ENCODE peak calls at places on chromosomes 7 and 10, in five cellular contexts. K, C, M, P and A are unnamed samples.

GRCh38 chr7:28575241-28575643 is 162.9 kb downstream of the CREB5 start:
- DNase-seq in K (no peak), C (no peak), M (no peak), P (no peak), A (no peak)

GRCh38 chr7:44094365-44094764 is 9.8 kb upstream of the AEBP1 start:
- DNase-seq in K (no peak), C (no peak), M (no peak), P (no peak), A (no peak)

GRCh38 chr10:124561206-124561605 is 99.6 kb downstream of the LHPP start:
- DNase-seq in K (no peak), C (no peak), M (no peak), P (no peak), A (no peak)

GRCh38 chr10:15237351-15237750 is 68.9 kb upstream of the NMT2 start:
- DNase-seq in K (no peak), C (peak), M (no peak), P (peak), A (no peak)

GRCh38 chr10:55223352-55223751 is 422.3 kb upstream of the PCDH15 start:
- DNase-seq in K (no peak), C (no peak), M (no peak), P (no peak), A (no peak)

GRCh38 chr7:129958643-129959479 is 6.1 kb upstream of the UBE2H start:
- DNase-seq in K (peak), C (peak), M (peak), P (peak), A (no peak)

GRCh38 chr7:158772916-158773315 is 56.4 kb downstream of the ESYT2 start:
- DNase-seq in K (no peak), C (no peak), M (no peak), P (no peak), A (no peak)

GRCh38 chr10:71124921-71125748 is 87.2 kb upstream of the UNC5B start:
- DNase-seq in K (peak), C (no peak), M (no peak), P (no peak), A (no peak)

GRCh38 chr7:66279912-66280311 is 74.8 kb downstream of the TPST1 start:
- DNase-seq in K (no peak), C (no peak), M (no peak), P (no peak), A (no peak)

GRCh38 chr10:20007426-20007825 is 191.2 kb downstream of the PLXDC2 start:
- DNase-seq in K (no peak), C (no peak), M (no peak), P (no peak), A (no peak)

GRCh38 chr7:48298779-48299178 is 127.5 kb downstream of the ABCA13 start:
- DNase-seq in K (no peak), C (peak), M (no peak), P (no peak), A (no peak)

GRCh38 chr7:143008007-143008901 is 18.7 kb downstream of the OR9A2 start:
- DNase-seq in K (peak), C (peak), M (peak), P (peak), A (peak)

GRCh38 chr7:19098510-19098909 is 18.9 kb downstream of the TWIST1 start:
- DNase-seq in K (no peak), C (no peak), M (no peak), P (no peak), A (no peak)

GRCh38 chr7:123154231-123154860 is 45.4 kb downstream of the SLC13A1 start:
- DNase-seq in K (peak), C (peak), M (peak), P (peak), A (no peak)

GRCh38 chr10:91700788-91701444 is 68.0 kb upstream of the PPP1R3C start:
- DNase-seq in K (no peak), C (no peak), M (no peak), P (no peak), A (no peak)

GRCh38 chr10:13885238-13885990 is 298.6 kb downstream of the PRPF18 start:
- DNase-seq in K (no peak), C (no peak), M (no peak), P (no peak), A (no peak)

GRCh38 chr10:13528875-13529713 is at the start of gene BEND7:
- DNase-seq in K (peak), C (peak), M (no peak), P (peak), A (peak)

GRCh38 chr10:96803265-96803664 is 28.8 kb upstream of the LCOR start:
- DNase-seq in K (no peak), C (no peak), M (no peak), P (no peak), A (no peak)

GRCh38 chr7:128167316-128167691 is 73.8 kb upstream of the LEP start:
- DNase-seq in K (no peak), C (peak), M (no peak), P (peak), A (no peak)

GRCh38 chr10:127378628-127379027 is 170.5 kb upstream of the NPS start:
- DNase-seq in K (no peak), C (no peak), M (no peak), P (no peak), A (no peak)

GRCh38 chr10:110840225-110840922 is 31.4 kb upstream of the PDCD4 start:
- DNase-seq in K (no peak), C (no peak), M (no peak), P (peak), A (no peak)

GRCh38 chr7:159030490-159031134 is 114.1 kb downstream of the VIPR2 start:
- DNase-seq in K (peak), C (peak), M (no peak), P (peak), A (no peak)

GRCh38 chr10:47034511-47035051 is 123.4 kb downstream of the PTPN20 start:
- DNase-seq in K (no peak), C (no peak), M (no peak), P (no peak), A (no peak)

GRCh38 chr7:126667742-126668366 is 584.9 kb downstream of the GRM8 start:
- DNase-seq in K (no peak), C (peak), M (no peak), P (no peak), A (no peak)

GRCh38 chr7:134453526-134453925 is 5.4 kb downstream of the AKR1B1 start:
- DNase-seq in K (no peak), C (no peak), M (no peak), P (no peak), A (no peak)

GRCh38 chr10:63773962-63774361 is 252.8 kb downstream of the REEP3 start:
- DNase-seq in K (no peak), C (no peak), M (no peak), P (no peak), A (no peak)

GRCh38 chr10:74799840-74800239 is 26.6 kb upstream of the KAT6B start:
- DNase-seq in K (no peak), C (peak), M (peak), P (no peak), A (no peak)

GRCh38 chr10:7866191-7866590 is 47.9 kb downstream of the TAF3 start:
- DNase-seq in K (no peak), C (no peak), M (no peak), P (no peak), A (no peak)

GRCh38 chr7:7861211-7861633 is 107.4 kb upstream of the GLCCI1 start:
- DNase-seq in K (no peak), C (peak), M (no peak), P (peak), A (no peak)